ENCODE peak calls at places on chromosomes 2 and 18, in four cellular contexts. K is myocyte, Q is fibroblast of mammary gland, C is choroid plexus epithelial cell. A is an unnamed sample.

GRCh38 chr2:216285641-216286156 is 86.6 kb downstream of the MARCHF4 start:
- DNase-seq in K (no peak), Q (no peak), C (no peak), A (no peak)

GRCh38 chr2:135227386-135227785 is 175.3 kb downstream of the RAB3GAP1 start:
- DNase-seq in K (peak; percentile 3), Q (peak; percentile 71), C (no peak), A (no peak)

GRCh38 chr2:136796339-136796738 is 31.0 kb downstream of the THSD7B start:
- DNase-seq in K (no peak), Q (no peak), C (no peak), A (no peak)

GRCh38 chr2:166417669-166418068 is 41.9 kb upstream of the SCN9A start:
- DNase-seq in K (peak; percentile 55), Q (peak; percentile 75), C (peak; percentile 74), A (no peak)

GRCh38 chr18:44548291-44549221 is 132.1 kb upstream of the SETBP1 start:
- DNase-seq in K (peak; percentile 86), Q (peak; percentile 79), C (peak; percentile 39), A (no peak)

GRCh38 chr2:180979086-180979934 is 1.1 kb upstream of the UBE2E3 start:
- DNase-seq in K (peak; percentile 59), Q (peak; percentile 33), C (peak; percentile 86), A (no peak)

GRCh38 chr2:149204686-149205085 is 125.7 kb upstream of the LYPD6 start:
- DNase-seq in K (no peak), Q (no peak), C (no peak), A (no peak)

GRCh38 chr2:41870257-41870570 is 177.6 kb upstream of the PKDCC start:
- DNase-seq in K (peak; percentile 61), Q (no peak), C (no peak), A (no peak)

GRCh38 chr2:239263231-239263936 is 137.4 kb downstream of the HDAC4 start:
- DNase-seq in K (no peak), Q (no peak), C (peak; percentile 28), A (no peak)

GRCh38 chr2:85705680-85706039 is 11.5 kb downstream of the GNLY start:
- DNase-seq in K (peak; percentile 95), Q (peak; percentile 99), C (peak; percentile 98), A (no peak)

GRCh38 chr18:60020107-60020925 is 120.5 kb downstream of the PMAIP1 start:
- DNase-seq in K (no peak), Q (peak; percentile 16), C (peak; percentile 50), A (no peak)

GRCh38 chr18:8439091-8439490 is 170.1 kb upstream of the RAB12 start:
- DNase-seq in K (no peak), Q (no peak), C (no peak), A (no peak)

GRCh38 chr2:32632089-32632488 is 4.2 kb downstream of the TTC27 start:
- DNase-seq in K (no peak), Q (peak; percentile 65), C (peak; percentile 56), A (no peak)

GRCh38 chr2:234324151-234324550 is 172.7 kb downstream of the ARL4C start:
- DNase-seq in K (no peak), Q (peak; percentile 26), C (no peak), A (no peak)

GRCh38 chr2:176589287-176589686 is 320.0 kb downstream of the MTX2 start:
- DNase-seq in K (no peak), Q (no peak), C (no peak), A (no peak)

GRCh38 chr18:24704921-24705620 is 244.6 kb downstream of the HRH4 start:
- DNase-seq in K (peak; percentile 9), Q (peak; percentile 10), C (peak; percentile 6), A (no peak)

GRCh38 chr2:231642631-231643493 is 50.2 kb downstream of the TEX44 start:
- DNase-seq in K (peak; percentile 98), Q (peak; percentile 96), C (peak; percentile 94), A (peak; percentile 61)

GRCh38 chr18:8480506-8481328 is 128.5 kb upstream of the RAB12 start:
- DNase-seq in K (peak; percentile 61), Q (peak; percentile 49), C (peak; percentile 87), A (no peak)

GRCh38 chr2:135676031-135676430 is 65.6 kb upstream of the UBXN4 start:
- DNase-seq in K (no peak), Q (peak; percentile 8), C (peak; percentile 41), A (no peak)

GRCh38 chr2:168529054-168529833 is 73.2 kb downstream of the CERS6 start:
- DNase-seq in K (peak; percentile 47), Q (peak; percentile 35), C (no peak), A (no peak)